ENCODE peak calls at places on chromosomes 12 and 14, in seven cellular contexts. K is nephron progenitor cell, N is kidney epithelial cell, Z is right atrium auricular region, F is neural progenitor cell, L is sigmoid colon, P is foreskin fibroblast. M is an unnamed sample.

GRCh38 chr14:46344327-46344937 is 307.1 kb downstream of the RPL10L start:
- DNase-seq in K (no peak), N (no peak), Z (no peak), F (peak; percentile 66), L (no peak), P (no peak), M (no peak)

GRCh38 chr14:79570648-79571047 is 640.7 kb downstream of the DIO2 start:
- DNase-seq in K (no peak), N (no peak), Z (no peak), F (peak; percentile 31), L (no peak), P (no peak), M (no peak)

GRCh38 chr14:105486333-105486973 is at the start of gene CRIP1:
- DNase-seq in K (no peak), N (no peak), Z (no peak), F (no peak), L (no peak), P (no peak), M (no peak)

GRCh38 chr14:72965249-72965648 is 39.0 kb downstream of the DCAF4 start:
- DNase-seq in K (no peak), N (no peak), Z (no peak), F (no peak), L (no peak), P (peak; percentile 72), M (no peak)

GRCh38 chr14:75514673-75515630 is 7.3 kb upstream of the BATF start:
- DNase-seq in K (no peak), N (no peak), Z (no peak), F (peak; percentile 20), L (no peak), P (peak; percentile 46), M (no peak)

GRCh38 chr12:3456809-3457208 is 34.2 kb upstream of the PRMT8 start:
- DNase-seq in K (peak; percentile 24), N (no peak), Z (no peak), F (peak; percentile 88), L (no peak), P (no peak), M (no peak)

GRCh38 chr12:60921541-60921940 is 1325.7 kb downstream of the SLC16A7 start:
- DNase-seq in K (no peak), N (no peak), Z (no peak), F (no peak), L (no peak), P (peak; percentile 5), M (no peak)

GRCh38 chr12:107917912-107918800 is 143.7 kb downstream of the ASCL4 start:
- DNase-seq in K (peak; percentile 18), N (no peak), Z (no peak), F (peak; percentile 69), L (no peak), P (no peak), M (no peak)

GRCh38 chr12:82638324-82638723 is 48.4 kb upstream of the TMTC2 start:
- DNase-seq in K (no peak), N (no peak), Z (no peak), F (no peak), L (no peak), P (no peak), M (no peak)

GRCh38 chr12:9064815-9065606 is 50.7 kb downstream of the A2M start:
- DNase-seq in K (peak; percentile 67), N (peak; percentile 23), Z (peak; percentile 73), F (peak; percentile 77), L (peak; percentile 89), P (peak; percentile 1), M (peak; percentile 55)

GRCh38 chr14:80570930-80571298 is 359.6 kb upstream of the DIO2 start:
- DNase-seq in K (no peak), N (no peak), Z (no peak), F (no peak), L (no peak), P (no peak), M (no peak)

GRCh38 chr12:83506841-83507240 is 820.1 kb downstream of the TMTC2 start:
- DNase-seq in K (no peak), N (no peak), Z (no peak), F (no peak), L (no peak), P (no peak), M (no peak)

GRCh38 chr12:124608451-124608870 is 41.0 kb upstream of the NCOR2 start:
- DNase-seq in K (no peak), N (no peak), Z (no peak), F (no peak), L (no peak), P (no peak), M (peak; percentile 37)

GRCh38 chr12:6154730-6155459 is 30.4 kb upstream of the VWF start:
- DNase-seq in K (no peak), N (no peak), Z (peak; percentile 67), F (no peak), L (peak; percentile 74), P (no peak), M (no peak)

GRCh38 chr12:24596768-24597388 is 352.0 kb downstream of the BCAT1 start:
- DNase-seq in K (no peak), N (no peak), Z (no peak), F (peak; percentile 57), L (no peak), P (no peak), M (no peak)

GRCh38 chr12:132873724-132874123 is 13.7 kb downstream of the CHFR start:
- DNase-seq in K (no peak), N (no peak), Z (no peak), F (no peak), L (no peak), P (no peak), M (no peak)

GRCh38 chr12:52125499-52125900 is 46.0 kb downstream of the SMIM41 start:
- DNase-seq in K (no peak), N (no peak), Z (peak; percentile 55), F (peak; percentile 56), L (no peak), P (no peak), M (no peak)

GRCh38 chr14:58297412-58297761 is 968 bp upstream of the ARID4A start:
- DNase-seq in K (peak; percentile 34), N (no peak), Z (no peak), F (peak; percentile 75), L (no peak), P (peak; percentile 18), M (no peak)

GRCh38 chr12:52601671-52602070 is 408 bp upstream of the KRT72 start:
- DNase-seq in K (no peak), N (no peak), Z (peak; percentile 34), F (no peak), L (no peak), P (no peak), M (no peak)

GRCh38 chr12:11650279-11650696 is 814 bp downstream of the ETV6 start:
- DNase-seq in K (peak; percentile 54), N (no peak), Z (no peak), F (peak; percentile 79), L (no peak), P (no peak), M (peak; percentile 47)

GRCh38 chr14:91892918-91893527 is 25.7 kb upstream of the TC2N start:
- DNase-seq in K (peak; percentile 47), N (no peak), Z (no peak), F (peak; percentile 71), L (peak; percentile 39), P (no peak), M (peak; percentile 56)

GRCh38 chr12:31215521-31216232 is 110.3 kb downstream of the SINHCAF start:
- DNase-seq in K (no peak), N (no peak), Z (no peak), F (no peak), L (peak; percentile 48), P (no peak), M (no peak)

GRCh38 chr14:79802096-79802495 is 409.2 kb downstream of the DIO2 start:
- DNase-seq in K (no peak), N (no peak), Z (no peak), F (no peak), L (no peak), P (no peak), M (no peak)

GRCh38 chr12:129704232-129704830 is 199.5 kb downstream of the TMEM132D start:
- DNase-seq in K (no peak), N (no peak), Z (no peak), F (no peak), L (no peak), P (no peak), M (no peak)

GRCh38 chr12:132279184-132279889 is 50.1 kb downstream of the GALNT9 start:
- DNase-seq in K (no peak), N (no peak), Z (no peak), F (no peak), L (peak; percentile 92), P (no peak), M (no peak)

GRCh38 chr14:72401632-72402428 is 469.6 kb downstream of the RGS6 start:
- DNase-seq in K (no peak), N (no peak), Z (no peak), F (no peak), L (no peak), P (no peak), M (no peak)

GRCh38 chr12:106446429-106447092 is 89.0 kb downstream of the POLR3B start:
- DNase-seq in K (no peak), N (no peak), Z (no peak), F (peak; percentile 64), L (no peak), P (no peak), M (no peak)

GRCh38 chr14:75861161-75861621 is 120.6 kb downstream of the TGFB3 start:
- DNase-seq in K (no peak), N (no peak), Z (no peak), F (no peak), L (peak; percentile 66), P (peak; percentile 61), M (no peak)

GRCh38 chr14:34179723-34180122 is 228.8 kb upstream of the EGLN3 start:
- DNase-seq in K (no peak), N (no peak), Z (no peak), F (no peak), L (no peak), P (no peak), M (no peak)

DNA sequence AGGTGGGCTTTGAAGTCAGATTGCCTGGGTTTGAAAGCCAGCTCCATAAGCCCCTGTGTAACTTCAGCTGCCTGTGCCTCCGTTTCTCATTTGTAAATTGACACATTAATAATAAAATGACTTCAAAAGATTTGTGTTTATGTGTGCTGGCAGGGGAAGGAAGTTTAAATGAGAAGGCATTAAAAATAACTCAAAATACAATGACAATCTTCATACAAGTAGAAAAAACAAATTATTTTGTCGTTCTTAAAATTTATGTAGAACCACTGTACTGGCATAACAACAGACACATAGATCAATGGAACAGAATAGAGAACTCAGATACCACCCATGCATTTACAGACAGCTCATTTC is 83.0 kb downstream of the PPM1A start:
- DNase-seq in K (no peak), N (no peak), Z (no peak), F (no peak), L (no peak), P (no peak), M (no peak)
- TF ChIP-seq CTCF in K (no peak), N (no peak), Z (no peak), F (no peak), L (no peak), P (no peak), M (no peak)

GRCh38 chr12:69514845-69515244 is 44.7 kb downstream of the FRS2 start:
- DNase-seq in K (no peak), N (no peak), Z (no peak), F (no peak), L (no peak), P (no peak), M (no peak)
- TF ChIP-seq CTCF in K (no peak), N (no peak), Z (no peak), F (no peak), L (no peak), P (no peak), M (no peak)

GRCh38 chr12:80512781-80513180 is 68.7 kb downstream of the PTPRQ start:
- DNase-seq in K (no peak), N (no peak), Z (no peak), F (no peak), L (no peak), P (no peak), M (no peak)
- TF ChIP-seq CTCF in K (no peak), N (no peak), Z (no peak), F (no peak), L (no peak), P (no peak), M (no peak)

GRCh38 chr12:72267974-72268373 is 4.2 kb upstream of the TRHDE start:
- DNase-seq in K (no peak), N (no peak), Z (no peak), F (no peak), L (no peak), P (no peak), M (no peak)
- TF ChIP-seq CTCF in K (no peak), N (peak; percentile 47), Z (no peak), F (peak; percentile 34), L (no peak), P (peak; percentile 47), M (peak; percentile 18)

M was measured in glutamatergic neuron.